ENCODE peak calls at places on chromosomes 12 and 14, in four cellular contexts. T is uterus, F is IMR-90, M is GM12865. I is an unnamed sample.

GRCh38 chr12:48422060-48422459 is 50.3 kb upstream of the ANP32D start:
- DNase-seq in T (no peak), F (no peak), M (no peak), I (no peak)

GRCh38 chr14:104799657-104800599 is 973 bp upstream of the ZBTB42 start:
- DNase-seq in T (peak), F (peak), M (peak), I (peak)

GRCh38 chr12:99029502-99030271 is 384.6 kb downstream of the APAF1 start:
- DNase-seq in T (no peak), F (no peak), M (no peak), I (no peak)

GRCh38 chr12:66066071-66066928 is 64.2 kb downstream of the LLPH start:
- DNase-seq in T (no peak), F (peak), M (peak), I (no peak)

GRCh38 chr12:94879542-94879941 is 124.0 kb downstream of the NDUFA12 start:
- DNase-seq in T (no peak), F (peak), M (no peak), I (peak)

GRCh38 chr14:63493246-63493645 is 49.9 kb downstream of the PPP2R5E start:
- DNase-seq in T (no peak), F (peak), M (peak), I (peak)

GRCh38 chr14:95386536-95386935 is 66.8 kb upstream of the CLMN start:
- DNase-seq in T (no peak), F (no peak), M (no peak), I (no peak)

GRCh38 chr12:125346361-125346760 is 281.1 kb downstream of the AACS start:
- DNase-seq in T (no peak), F (no peak), M (no peak), I (no peak)

GRCh38 chr14:36981832-36982528 is 190.4 kb downstream of the SLC25A21 start:
- DNase-seq in T (no peak), F (peak), M (no peak), I (peak)

GRCh38 chr12:22916241-22916640 is 291.3 kb downstream of the ETNK1 start:
- DNase-seq in T (no peak), F (no peak), M (no peak), I (no peak)

GRCh38 chr12:65740873-65741600 is 83.2 kb upstream of the HMGA2 start:
- DNase-seq in T (peak), F (peak), M (peak), I (peak)

GRCh38 chr12:106219043-106219442 is 28.8 kb downstream of the CKAP4 start:
- DNase-seq in T (no peak), F (no peak), M (no peak), I (peak)

GRCh38 chr12:14896477-14897184 is 11.0 kb upstream of the MGP start:
- DNase-seq in T (no peak), F (peak), M (no peak), I (peak)

GRCh38 chr14:61566537-61567225 is 128.6 kb upstream of the HIF1A start:
- DNase-seq in T (no peak), F (peak), M (no peak), I (peak)

GRCh38 chr12:13941258-13942249 is 39.8 kb downstream of the GRIN2B start:
- DNase-seq in T (no peak), F (peak), M (peak), I (peak)

GRCh38 chr14:75011356-75012097 is 8.8 kb downstream of the EIF2B2 start:
- DNase-seq in T (no peak), F (peak), M (no peak), I (peak)

GRCh38 chr14:69226736-69227135 is 33.2 kb upstream of the GALNT16 start:
- DNase-seq in T (no peak), F (no peak), M (no peak), I (peak)

GRCh38 chr12:62738611-62739010 is 196.3 kb downstream of the PPM1H start:
- DNase-seq in T (no peak), F (no peak), M (no peak), I (no peak)

GRCh38 chr12:124745891-124746570 is 117.6 kb downstream of the SCARB1 start:
- DNase-seq in T (peak), F (peak), M (no peak), I (peak)

GRCh38 chr12:116529686-116530085 is 29.5 kb upstream of the MAP1LC3B2 start:
- DNase-seq in T (no peak), F (peak), M (no peak), I (no peak)

DNA sequence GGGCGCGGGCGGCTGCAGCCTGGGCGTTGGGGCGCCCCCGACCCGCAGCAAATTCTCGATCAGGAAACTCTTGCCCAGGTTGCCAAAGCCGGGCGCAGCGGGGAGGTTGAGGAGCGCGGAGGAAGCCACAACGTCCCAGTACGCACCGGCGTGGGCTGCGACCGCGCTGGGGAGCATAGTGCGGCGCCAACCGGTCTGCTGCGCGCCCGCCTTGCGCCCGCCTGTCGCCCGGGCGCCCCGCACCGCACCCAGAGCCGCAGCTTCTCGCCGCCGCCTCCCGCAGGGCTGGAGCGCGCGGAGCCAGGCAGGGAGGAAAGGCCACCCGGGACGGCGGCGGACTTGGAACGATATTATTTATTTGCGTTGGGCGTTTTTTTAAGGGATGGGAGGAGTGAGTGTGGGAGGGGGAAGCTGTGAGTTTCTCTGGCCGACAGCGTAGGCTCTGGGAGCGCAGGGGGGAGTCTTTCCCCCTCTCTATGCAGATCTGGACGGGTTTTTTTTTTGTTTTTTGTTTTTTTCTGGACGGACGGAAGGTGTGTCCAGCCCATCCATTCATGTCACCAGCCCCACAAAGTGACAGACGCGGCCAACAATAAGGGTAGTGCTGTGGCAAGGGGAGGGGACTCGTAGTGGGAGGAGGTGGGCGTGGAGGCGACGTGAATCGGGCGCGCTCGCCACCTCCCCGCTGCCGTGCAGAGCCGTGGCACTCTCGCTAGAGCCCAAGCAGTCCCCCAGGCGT is at the start of gene DBX2:
- DNase-seq in T (no peak), F (no peak), M (no peak), I (peak)
- H3K4me3 ChIP-seq in T (peak), F (peak), M (no peak), I (peak)

GRCh38 chr14:91878274-91878673 is 10.9 kb upstream of the TC2N start:
- DNase-seq in T (no peak), F (no peak), M (no peak), I (no peak)
- TF ChIP-seq CTCF in T (no peak), F (no peak), M (no peak), I (no peak)

DNA sequence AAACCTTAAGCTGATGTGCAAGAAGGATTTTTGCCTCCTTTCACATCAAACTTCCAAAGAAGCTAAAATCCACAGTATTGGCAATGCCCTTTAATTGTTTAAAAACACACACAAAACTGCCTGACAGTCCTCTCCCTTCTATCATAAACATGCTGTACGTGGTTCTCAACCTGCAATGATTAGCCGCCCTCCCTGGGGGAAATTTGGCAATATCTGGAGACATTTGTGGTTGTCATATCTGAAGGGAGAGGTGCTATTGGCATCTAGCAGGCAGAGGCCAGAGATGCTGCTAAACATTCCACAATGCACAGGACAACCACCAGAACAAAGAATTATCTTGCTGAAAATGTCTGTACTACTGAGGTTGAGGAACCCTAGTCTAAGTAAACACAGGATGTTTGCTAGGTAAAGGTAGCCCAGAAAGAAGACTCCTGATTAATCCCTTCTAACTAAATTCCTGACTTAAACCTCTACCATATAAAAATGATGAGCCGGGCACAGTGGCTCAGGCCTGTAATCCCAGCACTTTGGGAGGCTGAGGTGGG is 1.2 kb downstream of the ACOT6 start:
- DNase-seq in T (no peak), F (no peak), M (no peak), I (no peak)
- H3K4me3 ChIP-seq in T (no peak), F (no peak), M (no peak), I (peak)

GRCh38 chr12:121837680-121838079 is 21.0 kb downstream of the HPD start:
- DNase-seq in T (no peak), F (no peak), M (no peak), I (no peak)
- TF ChIP-seq CTCF in T (no peak), F (peak), M (no peak), I (no peak)

GRCh38 chr12:53496752-53497032 is 2.6 kb downstream of the MAP3K12 start:
- DNase-seq in T (no peak), F (no peak), M (no peak), I (no peak)
- H3K4me3 ChIP-seq in T (no peak), F (no peak), M (no peak), I (no peak)

DNA sequence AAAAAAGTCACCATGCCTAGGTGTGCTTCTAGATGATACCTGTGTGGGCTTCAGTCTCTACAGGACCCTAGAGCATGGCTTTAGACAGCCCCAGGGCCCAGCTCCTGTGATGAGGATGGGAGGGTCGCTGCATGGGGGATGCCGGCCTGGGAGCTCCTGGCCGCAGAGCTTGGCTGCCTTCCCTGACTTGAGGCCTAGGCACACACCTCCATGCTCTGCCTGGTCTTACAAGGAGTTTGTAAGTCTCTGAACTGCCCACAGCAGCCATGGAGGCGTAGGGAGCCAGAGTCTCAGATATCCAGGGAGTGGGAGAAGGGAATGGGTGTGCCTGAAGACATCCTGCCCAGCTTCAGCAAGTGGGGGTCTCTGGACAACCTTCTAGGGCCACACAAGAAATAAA is 149.5 kb upstream of the MYL2 start:
- DNase-seq in T (no peak), F (no peak), M (no peak), I (no peak)
- TF ChIP-seq CTCF in T (no peak), F (no peak), M (no peak), I (no peak)

GRCh38 chr12:112977139-112977538 is 1.2 kb upstream of the OAS2 start:
- DNase-seq in T (no peak), F (no peak), M (no peak), I (no peak)

GRCh38 chr12:112979281-112979680 is 962 bp downstream of the OAS2 start:
- DNase-seq in T (no peak), F (no peak), M (peak), I (peak)

GRCh38 chr12:112978163-112979081 is at the start of gene OAS2:
- DNase-seq in T (peak), F (peak), M (peak), I (peak)

GRCh38 chr12:112974904-112975303 is 3.4 kb upstream of the OAS2 start:
- DNase-seq in T (no peak), F (no peak), M (no peak), I (no peak)

DNA sequence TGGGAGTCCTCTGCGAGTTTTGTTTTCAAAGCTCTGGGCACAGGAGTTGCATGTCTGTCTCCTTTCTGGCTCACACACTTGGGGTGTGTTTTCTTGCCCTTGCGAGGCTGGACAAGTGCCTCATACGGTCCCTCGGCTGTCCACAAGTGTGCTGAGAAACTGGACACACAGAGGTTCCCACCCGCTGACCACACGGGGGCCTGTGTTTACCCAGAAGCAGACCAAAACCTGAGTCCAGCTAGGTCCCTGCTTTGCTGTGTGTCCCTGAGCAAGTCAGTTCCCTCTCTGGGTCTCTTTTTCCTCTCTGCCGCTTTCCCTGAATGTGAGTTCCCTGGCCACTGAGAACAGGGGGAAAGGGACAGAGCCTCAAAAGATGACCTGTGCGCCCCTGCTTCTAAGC is 678 bp upstream of the OAS2 start:
- DNase-seq in T (no peak), F (no peak), M (peak), I (no peak)
- H3K4me3 ChIP-seq in T (peak), F (no peak), M (peak), I (no peak)